ENCODE peak calls at places on chromosome 1, in four cellular contexts. M is cardiac fibroblast, B is HT-29, X is brain microvascular endothelial cell. G is an unnamed sample.

GRCh38 chr1:148383966-148384365 is 99.1 kb downstream of the PPIAL4G start:
- DNase-seq in M (no peak), B (no peak), X (no peak), G (no peak)

GRCh38 chr1:1084372-1085170 is 10.5 kb upstream of the RNF223 start:
- DNase-seq in M (no peak), B (no peak), X (no peak), G (no peak)

GRCh38 chr1:160083968-160084770 is 2.8 kb downstream of the KCNJ9 start:
- DNase-seq in M (peak), B (no peak), X (no peak), G (peak)

GRCh38 chr1:226708342-226708780 is 30.7 kb downstream of the ITPKB start:
- DNase-seq in M (peak), B (no peak), X (peak), G (no peak)

GRCh38 chr1:203744008-203744972 is 20.7 kb upstream of the LAX1 start:
- DNase-seq in M (peak), B (no peak), X (no peak), G (no peak)

GRCh38 chr1:101276818-101277217 is 40.0 kb downstream of the S1PR1 start:
- DNase-seq in M (no peak), B (no peak), X (no peak), G (peak)

GRCh38 chr1:245240648-245241165 is 85.9 kb downstream of the KIF26B start:
- DNase-seq in M (no peak), B (no peak), X (no peak), G (no peak)

GRCh38 chr1:119647228-119647733 is 785 bp downstream of the ZNF697 start:
- DNase-seq in M (no peak), B (no peak), X (no peak), G (no peak)

GRCh38 chr1:240254778-240255291 is 163.2 kb downstream of the FMN2 start:
- DNase-seq in M (no peak), B (no peak), X (no peak), G (no peak)

GRCh38 chr1:113760102-113760804 is 967 bp upstream of the PHTF1 start:
- DNase-seq in M (peak), B (no peak), X (no peak), G (no peak)

GRCh38 chr1:171279678-171280077 is 31.4 kb downstream of the FMO1 start:
- DNase-seq in M (no peak), B (no peak), X (no peak), G (no peak)

GRCh38 chr1:97190326-97190725 is 468.7 kb downstream of the PTBP2 start:
- DNase-seq in M (peak), B (no peak), X (peak), G (no peak)

GRCh38 chr1:14296795-14297194 is 301.7 kb upstream of the KAZN start:
- DNase-seq in M (no peak), B (no peak), X (no peak), G (no peak)

GRCh38 chr1:42429623-42430022 is 26.2 kb downstream of the ZMYND12 start:
- DNase-seq in M (no peak), B (no peak), X (no peak), G (no peak)

GRCh38 chr1:2860476-2861142 is 59.1 kb upstream of the TTC34 start:
- DNase-seq in M (no peak), B (no peak), X (no peak), G (no peak)

GRCh38 chr1:110636149-110636935 is 30.2 kb upstream of the KCNA2 start:
- DNase-seq in M (no peak), B (no peak), X (no peak), G (no peak)

GRCh38 chr1:94095112-94095637 is 25.8 kb downstream of the ABCA4 start:
- DNase-seq in M (peak), B (no peak), X (peak), G (peak)

GRCh38 chr1:33171993-33172813 is 9.6 kb downstream of the TRIM62 start:
- DNase-seq in M (no peak), B (no peak), X (no peak), G (no peak)

GRCh38 chr1:184426278-184426674 is 39.4 kb downstream of the C1orf21 start:
- DNase-seq in M (no peak), B (no peak), X (no peak), G (no peak)

GRCh38 chr1:209672705-209673630 is 2.2 kb upstream of the G0S2 start:
- DNase-seq in M (peak), B (no peak), X (no peak), G (no peak)

GRCh38 chr1:165109013-165109412 is 247.5 kb downstream of the LMX1A start:
- DNase-seq in M (no peak), B (peak), X (no peak), G (no peak)

GRCh38 chr1:244075247-244075722 is 24.2 kb downstream of the ZBTB18 start:
- DNase-seq in M (no peak), B (no peak), X (no peak), G (no peak)

GRCh38 chr1:6112690-6113005 is 67.0 kb downstream of the KCNAB2 start:
- DNase-seq in M (no peak), B (no peak), X (no peak), G (no peak)

GRCh38 chr1:29893036-29893723 is 656.9 kb downstream of the PTPRU start:
- DNase-seq in M (no peak), B (no peak), X (no peak), G (no peak)

GRCh38 chr1:228043281-228043845 is 36.6 kb downstream of the WNT3A start:
- DNase-seq in M (peak), B (no peak), X (no peak), G (no peak)

GRCh38 chr1:228697209-228698016 is 37.9 kb upstream of the RHOU start:
- DNase-seq in M (peak), B (peak), X (peak), G (no peak)

G was measured in endothelial cell of umbilical vein.